ENCODE peak calls at places on chromosomes 1 and 21, in nine cellular contexts. Y, X, S, M, U, Q, C, D and B are unnamed samples.
A peak's percentile ranks its signal among the peaks of the same experiment; 100 is the strongest.

GRCh38 chr21:44948426-44949120 is 8.7 kb downstream of the SLX9 start:
- DNase-seq in Y (no peak), X (no peak), S (no peak), M (no peak), U (no peak), Q (no peak), C (no peak), D (no peak), B (no peak)

GRCh38 chr1:81801032-81801833 is 499 bp downstream of the ADGRL2 start:
- DNase-seq in Y (peak; percentile 86), X (peak; percentile 95), S (peak; percentile 43), M (no peak), U (peak; percentile 38), Q (peak; percentile 87), C (peak; percentile 64), D (no peak), B (peak; percentile 93)

GRCh38 chr1:155715777-155716176 is 26.9 kb downstream of the DAP3 start:
- DNase-seq in Y (no peak), X (no peak), S (no peak), M (no peak), U (no peak), Q (no peak), C (no peak), D (no peak), B (no peak)

GRCh38 chr1:37325010-37325409 is 149.4 kb upstream of the ZC3H12A start:
- DNase-seq in Y (no peak), X (no peak), S (no peak), M (no peak), U (no peak), Q (no peak), C (no peak), D (no peak), B (no peak)

GRCh38 chr1:77951328-77951727 is 27.5 kb downstream of the FUBP1 start:
- DNase-seq in Y (no peak), X (no peak), S (no peak), M (no peak), U (no peak), Q (no peak), C (no peak), D (no peak), B (no peak)

GRCh38 chr1:48526045-48526714 is 54.2 kb upstream of the SPATA6 start:
- DNase-seq in Y (peak; percentile 67), X (peak; percentile 45), S (peak; percentile 35), M (no peak), U (no peak), Q (no peak), C (peak; percentile 12), D (no peak), B (no peak)

GRCh38 chr1:62307516-62308492 is 11.4 kb downstream of the KANK4 start:
- DNase-seq in Y (no peak), X (no peak), S (peak; percentile 58), M (no peak), U (no peak), Q (no peak), C (no peak), D (no peak), B (no peak)

GRCh38 chr1:98030483-98030882 is 109.6 kb upstream of the DPYD start:
- DNase-seq in Y (no peak), X (peak; percentile 58), S (peak; percentile 89), M (no peak), U (no peak), Q (no peak), C (no peak), D (no peak), B (no peak)

GRCh38 chr1:228366851-228367741 is 39.5 kb downstream of the TRIM11 start:
- DNase-seq in Y (no peak), X (no peak), S (no peak), M (no peak), U (no peak), Q (no peak), C (no peak), D (no peak), B (peak; percentile 58)

GRCh38 chr1:90996742-90997413 is 25.0 kb downstream of the ZNF644 start:
- DNase-seq in Y (no peak), X (no peak), S (no peak), M (no peak), U (no peak), Q (no peak), C (no peak), D (no peak), B (no peak)

GRCh38 chr1:43300661-43301094 is at the start of gene TIE1:
- DNase-seq in Y (no peak), X (no peak), S (no peak), M (peak; percentile 44), U (no peak), Q (peak; percentile 69), C (no peak), D (no peak), B (no peak)

GRCh38 chr1:10779201-10779600 is 17.2 kb downstream of the CASZ1 start:
- DNase-seq in Y (no peak), X (no peak), S (peak; percentile 92), M (peak; percentile 83), U (no peak), Q (no peak), C (peak; percentile 94), D (no peak), B (no peak)

GRCh38 chr1:216600730-216601426 is 122.4 kb downstream of the ESRRG start:
- DNase-seq in Y (peak; percentile 39), X (peak; percentile 87), S (peak; percentile 82), M (no peak), U (peak; percentile 3), Q (peak; percentile 71), C (peak; percentile 85), D (no peak), B (peak; percentile 87)

GRCh38 chr1:222399197-222399596 is 148.7 kb downstream of the HHIPL2 start:
- DNase-seq in Y (no peak), X (no peak), S (no peak), M (no peak), U (no peak), Q (no peak), C (no peak), D (no peak), B (no peak)

GRCh38 chr1:222404710-222405109 is 143.2 kb downstream of the HHIPL2 start:
- DNase-seq in Y (no peak), X (no peak), S (no peak), M (no peak), U (no peak), Q (no peak), C (no peak), D (no peak), B (no peak)
- H3K4me3 ChIP-seq in Y (no peak overlapping the region), X (no peak overlapping the region), S (peak overlapping the region; percentile 52), M (no peak overlapping the region), U (no peak overlapping the region), Q (no peak overlapping the region), C (no peak overlapping the region), D (no peak overlapping the region), B (no peak overlapping the region)

GRCh38 chr21:34807146-34807880 is 138.5 kb downstream of the CLIC6 start:
- DNase-seq in Y (peak; percentile 88), X (peak; percentile 97), S (peak; percentile 89), M (peak; percentile 69), U (peak; percentile 30), Q (no peak), C (peak; percentile 79), D (no peak), B (no peak)
- H3K4me3 ChIP-seq in Y (no peak overlapping the region), X (peak overlapping the region; percentile 39), S (peak overlapping the region; percentile 26), M (no peak overlapping the region), U (no peak overlapping the region), Q (no peak overlapping the region), C (no peak overlapping the region), D (no peak overlapping the region), B (no peak overlapping the region)

DNA sequence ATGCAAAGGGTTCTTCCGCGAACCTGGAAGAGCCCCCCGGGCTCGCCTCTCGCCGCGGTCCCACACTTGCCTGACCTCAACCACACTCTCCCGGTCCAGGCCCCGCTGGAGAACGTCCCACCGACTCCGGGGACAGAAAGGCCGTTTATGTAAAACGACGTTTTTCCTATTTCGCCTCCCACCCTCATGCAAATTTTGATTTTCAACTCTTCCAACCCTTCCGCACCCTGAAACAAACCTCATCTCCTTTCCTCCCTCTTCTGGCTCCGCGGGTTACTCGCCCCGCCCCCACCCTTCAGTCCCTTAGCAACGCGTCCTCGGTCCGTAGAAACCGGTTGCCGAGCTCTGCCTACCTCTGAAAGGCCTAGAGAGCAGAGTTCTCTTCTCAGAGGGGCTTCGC is at the start of gene C1orf141:
- DNase-seq in Y (no peak), X (peak; percentile 49), S (no peak), M (no peak), U (no peak), Q (peak; percentile 26), C (no peak), D (no peak), B (no peak)
- H3K4me3 ChIP-seq in Y (peak within 1 kb of the TSS; percentile 40), X (peak within 1 kb of the TSS; percentile 56), S (no peak within 1 kb of the TSS), M (no peak within 1 kb of the TSS), U (peak within 1 kb of the TSS; percentile 67), Q (peak within 1 kb of the TSS; percentile 40), C (no peak within 1 kb of the TSS), D (no peak within 1 kb of the TSS), B (no peak within 1 kb of the TSS)

DNA sequence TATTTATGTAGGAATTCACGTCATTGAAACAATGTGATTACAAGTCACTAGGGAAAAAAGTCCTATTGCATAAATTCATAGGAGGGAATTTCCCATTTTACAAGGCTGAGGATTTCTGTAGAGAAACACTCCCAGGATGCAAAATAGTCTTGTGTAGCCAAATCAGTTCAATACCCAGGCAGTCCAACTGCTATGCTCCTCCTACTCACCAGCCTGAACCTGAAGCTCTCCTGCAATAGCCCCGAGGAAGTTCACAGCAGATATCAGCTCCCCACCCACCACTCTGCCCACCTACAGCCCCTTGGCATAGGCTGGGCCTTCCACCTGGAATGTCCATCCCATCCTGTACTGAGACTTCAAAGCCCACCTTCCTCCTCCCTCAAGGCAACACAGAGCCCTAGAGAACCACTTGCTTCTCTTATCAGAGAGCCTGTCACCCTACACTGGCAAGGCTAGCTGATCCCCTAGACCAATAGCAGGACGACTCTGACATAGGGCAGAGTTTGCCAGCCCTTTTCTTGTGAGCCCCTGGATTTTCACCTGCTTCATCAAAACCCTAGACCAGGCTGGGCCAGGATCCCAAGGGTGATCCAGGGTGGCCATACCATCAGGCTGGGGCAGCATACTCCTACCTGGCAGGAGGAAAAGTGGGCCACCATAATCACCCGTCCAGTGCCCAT is 1.5 kb downstream of the LSS start:
- DNase-seq in Y (no peak), X (peak; percentile 59), S (no peak), M (peak; percentile 21), U (no peak), Q (no peak), C (no peak), D (peak; percentile 31), B (peak; percentile 59)
- H3K4me3 ChIP-seq in Y (peak overlapping the region; percentile 79), X (peak overlapping the region; percentile 94), S (peak overlapping the region; percentile 72), M (peak overlapping the region; percentile 78), U (peak overlapping the region; percentile 98), Q (peak overlapping the region; percentile 98), C (peak overlapping the region; percentile 97), D (peak overlapping the region; percentile 87), B (peak overlapping the region; percentile 84)

GRCh38 chr1:40985875-40986274 is 6.4 kb downstream of the CTPS1 start:
- DNase-seq in Y (no peak), X (no peak), S (no peak), M (no peak), U (no peak), Q (no peak), C (no peak), D (no peak), B (no peak)
- H3K4me3 ChIP-seq in Y (no peak overlapping the region), X (no peak overlapping the region), S (no peak overlapping the region), M (no peak overlapping the region), U (no peak overlapping the region), Q (no peak overlapping the region), C (no peak overlapping the region), D (no peak overlapping the region), B (no peak overlapping the region)